ENCODE peak calls at places on chromosomes 13 and 19, in seven cellular contexts. One of them, this sample, is unnamed. For H3K27me3, the result is how much of the 10 kb centered on the place peaks cover.

GRCh38 chr19:28239270-28239669 is 973.7 kb downstream of the UQCRFS1 start:
- DNase-seq in BJ: no peak
- DNase-seq in astrocyte: no peak
- DNase-seq in psoas muscle: no peak
- DNase-seq in breast epithelium: no peak
- DNase-seq in GM23338: peak
- DNase-seq in Panc1: no peak
- DNase-seq in this sample: no peak

GRCh38 chr19:15048128-15048527 is 1.2 kb upstream of the CASP14 start:
- DNase-seq in BJ: no peak
- DNase-seq in astrocyte: no peak
- DNase-seq in psoas muscle: no peak
- DNase-seq in breast epithelium: no peak
- DNase-seq in GM23338: no peak
- DNase-seq in Panc1: no peak
- DNase-seq in this sample: no peak

GRCh38 chr19:47762151-47762550 is 16.4 kb upstream of the SELENOW start:
- DNase-seq in BJ: no peak
- DNase-seq in astrocyte: no peak
- DNase-seq in psoas muscle: no peak
- DNase-seq in breast epithelium: no peak
- DNase-seq in GM23338: no peak
- DNase-seq in Panc1: no peak
- DNase-seq in this sample: no peak

GRCh38 chr19:2613507-2614295 is 88.8 kb downstream of the GNG7 start:
- DNase-seq in BJ: no peak
- DNase-seq in astrocyte: no peak
- DNase-seq in psoas muscle: no peak
- DNase-seq in breast epithelium: no peak
- DNase-seq in GM23338: peak
- DNase-seq in Panc1: no peak
- DNase-seq in this sample: no peak

GRCh38 chr19:344625-345319 is at the start of gene MIER2:
- DNase-seq in BJ: no peak
- DNase-seq in astrocyte: peak
- DNase-seq in psoas muscle: peak
- DNase-seq in breast epithelium: peak
- DNase-seq in GM23338: peak
- DNase-seq in Panc1: no peak
- DNase-seq in this sample: no peak

GRCh38 chr13:41548870-41549269 is 91.5 kb downstream of the RGCC start:
- DNase-seq in BJ: no peak
- DNase-seq in astrocyte: no peak
- DNase-seq in psoas muscle: no peak
- DNase-seq in breast epithelium: no peak
- DNase-seq in GM23338: no peak
- DNase-seq in Panc1: no peak
- DNase-seq in this sample: no peak

GRCh38 chr19:5330307-5330720 is 10.3 kb downstream of the PTPRS start:
- DNase-seq in BJ: no peak
- DNase-seq in astrocyte: no peak
- DNase-seq in psoas muscle: no peak
- DNase-seq in breast epithelium: no peak
- DNase-seq in GM23338: no peak
- DNase-seq in Panc1: no peak
- DNase-seq in this sample: no peak

GRCh38 chr19:37317403-37318209 is 53.3 kb upstream of the ZNF527 start:
- DNase-seq in BJ: peak
- DNase-seq in astrocyte: peak
- DNase-seq in psoas muscle: peak
- DNase-seq in breast epithelium: peak
- DNase-seq in GM23338: peak
- DNase-seq in Panc1: peak
- DNase-seq in this sample: peak

GRCh38 chr13:75372517-75372916 is 109.5 kb downstream of the TBC1D4 start:
- DNase-seq in BJ: no peak
- DNase-seq in astrocyte: no peak
- DNase-seq in psoas muscle: no peak
- DNase-seq in breast epithelium: no peak
- DNase-seq in GM23338: peak
- DNase-seq in Panc1: no peak
- DNase-seq in this sample: no peak

GRCh38 chr13:109345433-109345941 is 440.9 kb downstream of the IRS2 start:
- DNase-seq in BJ: no peak
- DNase-seq in astrocyte: peak
- DNase-seq in psoas muscle: no peak
- DNase-seq in breast epithelium: no peak
- DNase-seq in GM23338: no peak
- DNase-seq in Panc1: no peak
- DNase-seq in this sample: peak

GRCh38 chr13:83515267-83515666 is 367.0 kb downstream of the SLITRK1 start:
- DNase-seq in BJ: peak
- DNase-seq in astrocyte: peak
- DNase-seq in psoas muscle: no peak
- DNase-seq in breast epithelium: no peak
- DNase-seq in GM23338: no peak
- DNase-seq in Panc1: no peak
- DNase-seq in this sample: no peak

GRCh38 chr19:7366701-7367420 is 18.1 kb downstream of the ARHGEF18 start:
- DNase-seq in BJ: no peak
- DNase-seq in astrocyte: peak
- DNase-seq in psoas muscle: no peak
- DNase-seq in breast epithelium: no peak
- DNase-seq in GM23338: peak
- DNase-seq in Panc1: peak
- DNase-seq in this sample: no peak

GRCh38 chr19:46609511-46610412 is 8.6 kb downstream of the CALM3 start:
- DNase-seq in BJ: no peak
- DNase-seq in astrocyte: no peak
- DNase-seq in psoas muscle: no peak
- DNase-seq in breast epithelium: no peak
- DNase-seq in GM23338: no peak
- DNase-seq in Panc1: no peak
- DNase-seq in this sample: no peak

GRCh38 chr19:1837625-1838105 is 10.6 kb downstream of the REXO1 start:
- DNase-seq in BJ: no peak
- DNase-seq in astrocyte: no peak
- DNase-seq in psoas muscle: no peak
- DNase-seq in breast epithelium: no peak
- DNase-seq in GM23338: peak
- DNase-seq in Panc1: no peak
- DNase-seq in this sample: no peak

GRCh38 chr13:106496072-106496997 is 39.1 kb downstream of the EFNB2 start:
- DNase-seq in BJ: no peak
- DNase-seq in astrocyte: no peak
- DNase-seq in psoas muscle: no peak
- DNase-seq in breast epithelium: no peak
- DNase-seq in GM23338: no peak
- DNase-seq in Panc1: no peak
- DNase-seq in this sample: no peak

GRCh38 chr19:1295169-1296012 is 9.7 kb downstream of the EFNA2 start:
- DNase-seq in BJ: no peak
- DNase-seq in astrocyte: no peak
- DNase-seq in psoas muscle: no peak
- DNase-seq in breast epithelium: no peak
- DNase-seq in GM23338: peak
- DNase-seq in Panc1: no peak
- DNase-seq in this sample: no peak

GRCh38 chr13:93472296-93472695 is 245.7 kb downstream of the GPC6 start:
- DNase-seq in BJ: no peak
- DNase-seq in astrocyte: no peak
- DNase-seq in psoas muscle: no peak
- DNase-seq in breast epithelium: no peak
- DNase-seq in GM23338: no peak
- DNase-seq in Panc1: no peak
- DNase-seq in this sample: no peak

GRCh38 chr13:92158335-92158734 is 759.9 kb downstream of the GPC5 start:
- DNase-seq in BJ: no peak
- DNase-seq in astrocyte: peak
- DNase-seq in psoas muscle: no peak
- DNase-seq in breast epithelium: no peak
- DNase-seq in GM23338: no peak
- DNase-seq in Panc1: no peak
- DNase-seq in this sample: peak

GRCh38 chr19:28126499-28126898 is 1086.5 kb downstream of the UQCRFS1 start:
- DNase-seq in BJ: no peak
- DNase-seq in astrocyte: peak
- DNase-seq in psoas muscle: no peak
- DNase-seq in breast epithelium: no peak
- DNase-seq in GM23338: no peak
- DNase-seq in Panc1: no peak
- DNase-seq in this sample: no peak

GRCh38 chr13:49214917-49215376 is 5.2 kb upstream of the MLNR start:
- DNase-seq in BJ: no peak
- DNase-seq in astrocyte: no peak
- DNase-seq in psoas muscle: peak
- DNase-seq in breast epithelium: no peak
- DNase-seq in GM23338: peak
- DNase-seq in Panc1: no peak
- DNase-seq in this sample: peak

GRCh38 chr13:73492811-73493210 is 434.0 kb downstream of the KLF5 start:
- DNase-seq in BJ: no peak
- DNase-seq in astrocyte: peak
- DNase-seq in psoas muscle: no peak
- DNase-seq in breast epithelium: no peak
- DNase-seq in GM23338: no peak
- DNase-seq in Panc1: no peak
- DNase-seq in this sample: no peak

GRCh38 chr13:41809962-41810361 is 150.9 kb downstream of the VWA8 start:
- DNase-seq in BJ: no peak
- DNase-seq in astrocyte: no peak
- DNase-seq in psoas muscle: no peak
- DNase-seq in breast epithelium: no peak
- DNase-seq in GM23338: no peak
- DNase-seq in Panc1: no peak
- DNase-seq in this sample: no peak

GRCh38 chr19:57239982-57240310 is 486 bp upstream of the ZNF805 start:
- DNase-seq in BJ: no peak
- DNase-seq in astrocyte: no peak
- DNase-seq in psoas muscle: no peak
- DNase-seq in breast epithelium: no peak
- DNase-seq in GM23338: peak
- DNase-seq in Panc1: no peak
- DNase-seq in this sample: no peak
- H3K4me3 ChIP-seq in BJ: peak
- H3K4me3 ChIP-seq in astrocyte: peak
- H3K4me3 ChIP-seq in psoas muscle: peak
- H3K4me3 ChIP-seq in breast epithelium: peak
- H3K4me3 ChIP-seq in GM23338: peak
- H3K4me3 ChIP-seq in Panc1: peak
- H3K4me3 ChIP-seq in this sample: peak

DNA sequence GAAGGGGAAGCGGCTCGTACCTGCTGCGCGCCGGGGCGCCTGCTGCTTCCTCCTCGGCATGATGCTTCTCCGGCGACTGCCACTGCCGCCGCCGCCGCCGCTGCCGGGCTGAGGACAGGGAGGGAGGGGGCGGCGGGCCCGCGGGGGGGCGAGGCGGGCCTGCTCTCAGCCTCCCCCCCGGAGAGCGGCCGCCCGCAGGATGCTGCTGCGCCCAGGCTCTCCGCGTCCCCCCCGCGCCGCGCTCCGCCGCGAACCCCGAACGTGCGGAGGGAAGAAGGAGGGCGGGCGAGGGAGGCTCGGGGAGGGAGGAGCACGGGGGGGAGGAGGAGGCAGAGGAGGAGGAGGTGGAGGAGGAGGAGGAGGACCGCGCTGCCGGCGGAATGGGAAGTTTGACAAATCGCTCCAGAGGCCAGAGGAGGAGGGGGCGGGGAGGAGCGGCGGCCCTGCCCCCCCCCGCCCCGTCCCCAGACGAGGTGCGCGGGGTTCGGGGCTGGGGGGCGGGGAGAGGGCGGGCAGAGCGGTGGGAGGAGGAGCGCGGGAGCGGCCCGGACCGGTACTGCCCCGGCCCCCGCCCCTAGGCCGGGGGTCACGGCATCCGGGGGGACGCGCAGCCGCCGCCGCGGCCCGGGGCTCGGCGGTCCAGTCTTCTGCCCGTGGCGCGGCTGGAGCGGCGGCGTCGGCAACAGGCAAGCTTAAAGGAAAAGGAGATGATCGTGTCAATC is at the start of gene TSHZ3:
- DNase-seq in BJ: no peak
- DNase-seq in astrocyte: peak
- DNase-seq in psoas muscle: peak
- DNase-seq in breast epithelium: no peak
- DNase-seq in GM23338: peak
- DNase-seq in Panc1: no peak
- DNase-seq in this sample: no peak
- H3K27me3 ChIP-seq in BJ: under half
- H3K27me3 ChIP-seq in astrocyte: under half
- H3K27me3 ChIP-seq in psoas muscle: under half
- H3K27me3 ChIP-seq in breast epithelium: under half
- H3K27me3 ChIP-seq in GM23338: half or more
- H3K27me3 ChIP-seq in Panc1: under half
- H3K27me3 ChIP-seq in this sample: under half

DNA sequence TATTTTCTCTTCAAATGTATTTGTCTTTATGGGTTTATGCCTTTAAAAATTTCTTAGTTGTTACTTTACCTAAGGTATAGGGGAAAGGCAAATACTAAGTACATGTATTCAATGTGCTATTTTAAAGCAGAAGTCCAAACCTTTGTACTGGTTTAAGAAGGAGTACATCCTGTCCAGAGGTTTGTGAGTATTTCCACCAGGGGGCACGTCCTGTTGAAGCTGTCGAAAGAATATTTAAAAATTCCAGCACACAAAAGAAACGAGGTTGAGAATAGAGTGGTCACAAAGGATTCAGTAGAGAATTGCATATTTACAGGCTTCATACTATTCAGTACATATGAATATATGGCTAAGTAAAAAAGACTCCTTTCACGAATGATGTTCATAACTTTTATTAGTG is 59.8 kb downstream of the URI1 start:
- DNase-seq in BJ: no peak
- DNase-seq in astrocyte: no peak
- DNase-seq in psoas muscle: no peak
- DNase-seq in breast epithelium: no peak
- DNase-seq in GM23338: no peak
- DNase-seq in Panc1: no peak
- DNase-seq in this sample: no peak
- TF ChIP-seq CTCF in BJ: no peak
- TF ChIP-seq CTCF in astrocyte: peak
- TF ChIP-seq CTCF in psoas muscle: no peak
- TF ChIP-seq CTCF in breast epithelium: no peak
- TF ChIP-seq CTCF in GM23338: no peak
- TF ChIP-seq CTCF in Panc1: peak
- TF ChIP-seq CTCF in this sample: no peak

GRCh38 chr13:81795710-81796109 is 1454.8 kb upstream of the SPRY2 start:
- DNase-seq in BJ: no peak
- DNase-seq in astrocyte: no peak
- DNase-seq in psoas muscle: no peak
- DNase-seq in breast epithelium: no peak
- DNase-seq in GM23338: no peak
- DNase-seq in Panc1: no peak
- DNase-seq in this sample: no peak

DNA sequence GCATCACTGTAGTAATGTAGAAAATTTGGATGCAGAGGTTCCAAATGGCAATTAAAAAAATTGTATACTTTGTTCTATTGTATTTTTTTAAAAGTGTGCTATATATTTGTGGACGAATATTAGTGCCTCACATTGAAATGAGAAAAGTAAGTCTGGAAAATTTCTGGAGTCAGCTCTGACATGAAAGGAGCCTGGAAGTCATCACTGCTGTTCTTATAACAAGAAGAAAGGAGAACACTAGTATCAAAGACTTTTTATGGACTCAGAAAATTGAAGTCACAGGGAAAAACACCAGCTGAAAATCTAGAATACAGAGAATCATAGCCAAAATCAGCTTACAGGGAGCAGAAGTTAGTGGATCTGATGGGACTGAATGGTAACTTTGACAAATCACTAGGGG is 1450.7 kb upstream of the SPRY2 start:
- DNase-seq in BJ: no peak
- DNase-seq in astrocyte: no peak
- DNase-seq in psoas muscle: no peak
- DNase-seq in breast epithelium: no peak
- DNase-seq in GM23338: no peak
- DNase-seq in Panc1: no peak
- DNase-seq in this sample: no peak
- H3K4me3 ChIP-seq in BJ: no peak
- H3K4me3 ChIP-seq in astrocyte: no peak
- H3K4me3 ChIP-seq in psoas muscle: no peak
- H3K4me3 ChIP-seq in breast epithelium: no peak
- H3K4me3 ChIP-seq in GM23338: no peak
- H3K4me3 ChIP-seq in Panc1: no peak
- H3K4me3 ChIP-seq in this sample: no peak